ENCODE peak calls at places on chromosomes 7 and 10, in nine cellular contexts. D is NCI-H748 treated with DMSO at 0.1 percent for 48 hours; S is NCI-H1417; J is activated CD8-positive, alpha-beta memory T cell treated with anti-CD3 and anti-CD28 coated beads, Interleukin-2, amount 50 U/mL, for 48 hours; A is A172; B is activated CD4-positive, alpha-beta T cell treated with anti-CD3 and anti-CD28 coated beads for 4 hours; O is ovary; Z is left kidney; E is GM13976. V is an unnamed sample.

GRCh38 chr7:151167197-151167911 is at the start of gene GBX1:
- DNase-seq in E (peak; percentile 43), D (no peak), Z (peak; percentile 84), S (peak; percentile 14), B (no peak), J (peak; percentile 56), O (no peak), A (no peak), V (no peak)

GRCh38 chr10:60778978-60779668 is 845 bp downstream of the CDK1 start:
- DNase-seq in O (no peak), D (no peak), E (no peak), A (peak; percentile 22), B (no peak), Z (no peak), S (no peak), J (no peak), V (peak; percentile 60)

GRCh38 chr7:17095951-17096350 is 202.5 kb upstream of the AHR start:
- DNase-seq in A (no peak), E (no peak), Z (no peak), S (no peak), J (no peak), B (no peak), O (no peak), D (no peak), V (no peak)

GRCh38 chr7:71626206-71626605 is 494.3 kb downstream of the GALNT17 start:
- DNase-seq in Z (no peak), O (no peak), A (peak; percentile 75), B (no peak), E (no peak), S (no peak), J (no peak), D (no peak), V (no peak)

GRCh38 chr10:84348860-84349259 is 20.5 kb downstream of the CCSER2 start:
- DNase-seq in D (no peak), E (no peak), A (peak; percentile 62), J (no peak), O (no peak), S (no peak), B (no peak), Z (no peak), V (no peak)

GRCh38 chr7:35032166-35032565 is 5.1 kb downstream of the DPY19L1 start:
- DNase-seq in Z (no peak), D (no peak), A (no peak), J (no peak), E (no peak), S (no peak), B (no peak), O (no peak), V (no peak)

GRCh38 chr10:79049931-79050895 is 18.6 kb upstream of the ZMIZ1 start:
- DNase-seq in D (no peak), E (no peak), S (no peak), Z (no peak), A (peak; percentile 42), B (no peak), O (no peak), J (no peak), V (no peak)

GRCh38 chr7:139396323-139396951 is 36.7 kb downstream of the LUC7L2 start:
- DNase-seq in S (no peak), B (no peak), Z (no peak), D (no peak), A (no peak), O (no peak), J (no peak), E (no peak), V (no peak)

GRCh38 chr10:34171957-34172527 is 643.1 kb downstream of the PARD3 start:
- DNase-seq in A (no peak), D (no peak), S (no peak), B (no peak), J (no peak), E (no peak), Z (no peak), O (no peak), V (no peak)

GRCh38 chr10:118557946-118558345 is 37.5 kb downstream of the PRLHR start:
- DNase-seq in O (no peak), D (no peak), S (no peak), E (no peak), Z (no peak), B (no peak), A (no peak), J (no peak), V (no peak)

GRCh38 chr10:16891375-16892313 is 74.4 kb upstream of the RSU1 start:
- DNase-seq in J (peak; percentile 69), E (no peak), S (no peak), Z (peak; percentile 78), O (peak; percentile 65), D (peak; percentile 6), A (peak; percentile 94), B (peak; percentile 76), V (peak; percentile 85)

GRCh38 chr7:36236073-36236472 is 83.0 kb downstream of the EEPD1 start:
- DNase-seq in O (no peak), Z (peak; percentile 22), D (no peak), A (no peak), S (no peak), E (no peak), J (no peak), B (no peak), V (no peak)

GRCh38 chr10:86262671-86263165 is 103.9 kb downstream of the GRID1 start:
- DNase-seq in E (no peak), B (no peak), J (no peak), D (no peak), A (no peak), O (no peak), Z (peak; percentile 62), S (no peak), V (no peak)